ENCODE peak calls at places on chromosome 18, in four cellular contexts. V is right atrium auricular region, T is HS-27A, Y is Ammon's horn. Q is an unnamed sample.

GRCh38 chr18:2627821-2628276 is 27.7 kb upstream of the SMCHD1 start:
- DNase-seq in Y (no peak), V (no peak), T (no peak), Q (no peak)

GRCh38 chr18:7000484-7001096 is 117.0 kb downstream of the LAMA1 start:
- DNase-seq in V (no peak), Y (peak), T (no peak), Q (no peak)

GRCh38 chr18:49017813-49018552 is 67.2 kb upstream of the SMAD7 start:
- DNase-seq in T (no peak), V (peak), Y (no peak), Q (no peak)

GRCh38 chr18:2240311-2240705 is 331.0 kb downstream of the METTL4 start:
- DNase-seq in Y (no peak), T (no peak), V (no peak), Q (no peak)

GRCh38 chr18:23580677-23581367 is 5.5 kb downstream of the NPC1 start:
- DNase-seq in V (no peak), Y (no peak), T (peak), Q (no peak)

GRCh38 chr18:8484951-8485350 is 124.3 kb upstream of the RAB12 start:
- DNase-seq in V (no peak), T (no peak), Y (no peak), Q (no peak)

GRCh38 chr18:31672628-31673027 is 11.8 kb downstream of the B4GALT6 start:
- DNase-seq in Y (no peak), V (no peak), T (no peak), Q (no peak)

GRCh38 chr18:49021076-49021432 is 70.3 kb upstream of the SMAD7 start:
- DNase-seq in Y (no peak), V (peak), T (no peak), Q (no peak)

GRCh38 chr18:73879771-73880170 is 267.9 kb downstream of the FBXO15 start:
- DNase-seq in T (peak), Y (no peak), V (no peak), Q (no peak)

GRCh38 chr18:56770097-56770496 is 118.9 kb downstream of the WDR7 start:
- DNase-seq in Y (no peak), T (no peak), V (no peak), Q (no peak)

GRCh38 chr18:24115628-24116027 is 23.2 kb upstream of the CABYR start:
- DNase-seq in T (no peak), V (no peak), Y (no peak), Q (no peak)

GRCh38 chr18:22470511-22471181 is 52.9 kb upstream of the CTAGE1 start:
- DNase-seq in T (no peak), V (no peak), Y (no peak), Q (no peak)

Q was measured in NCI-H2107.